ENCODE peak calls at places on chromosomes 11 and 22, in nine cellular contexts. One of them, this sample, is unnamed. For H3K27me3, the result is how much of the 10 kb centered on the place peaks cover.

GRCh38 chr11:77040889-77041288 is 6.7 kb downstream of the B3GNT6 start:
- DNase-seq in aorta: no peak
- DNase-seq in tibial nerve: no peak
- DNase-seq in uterus: no peak
- DNase-seq in fibroblast of lung: no peak
- DNase-seq in cardiac muscle cell: no peak
- DNase-seq in AG04450: no peak
- DNase-seq in right atrium auricular region: no peak
- DNase-seq in ovary: no peak
- DNase-seq in this sample: no peak

GRCh38 chr22:20499769-20500168 is 4.2 kb upstream of the KLHL22 start:
- DNase-seq in tibial nerve: no peak
- DNase-seq in fibroblast of lung: no peak
- DNase-seq in cardiac muscle cell: no peak
- DNase-seq in aorta: no peak
- DNase-seq in AG04450: no peak
- DNase-seq in ovary: no peak
- DNase-seq in uterus: no peak
- DNase-seq in right atrium auricular region: no peak
- DNase-seq in this sample: no peak

GRCh38 chr22:26777402-26777801 is 120.0 kb downstream of the MIAT start:
- DNase-seq in ovary: no peak
- DNase-seq in cardiac muscle cell: peak
- DNase-seq in uterus: no peak
- DNase-seq in right atrium auricular region: no peak
- DNase-seq in fibroblast of lung: peak
- DNase-seq in AG04450: no peak
- DNase-seq in aorta: peak
- DNase-seq in tibial nerve: no peak
- DNase-seq in this sample: no peak

GRCh38 chr11:93504110-93505095 is 38.8 kb downstream of the SMCO4 start:
- DNase-seq in fibroblast of lung: no peak
- DNase-seq in uterus: no peak
- DNase-seq in AG04450: no peak
- DNase-seq in tibial nerve: no peak
- DNase-seq in aorta: no peak
- DNase-seq in right atrium auricular region: no peak
- DNase-seq in cardiac muscle cell: no peak
- DNase-seq in ovary: no peak
- DNase-seq in this sample: no peak

GRCh38 chr11:36512016-36512415 is 1.9 kb upstream of the TRAF6 start:
- DNase-seq in right atrium auricular region: no peak
- DNase-seq in cardiac muscle cell: no peak
- DNase-seq in aorta: no peak
- DNase-seq in AG04450: no peak
- DNase-seq in fibroblast of lung: no peak
- DNase-seq in uterus: no peak
- DNase-seq in ovary: no peak
- DNase-seq in tibial nerve: no peak
- DNase-seq in this sample: no peak

GRCh38 chr22:20607157-20607907 is 99.9 kb downstream of the MED15 start:
- DNase-seq in tibial nerve: no peak
- DNase-seq in fibroblast of lung: no peak
- DNase-seq in AG04450: no peak
- DNase-seq in right atrium auricular region: no peak
- DNase-seq in ovary: no peak
- DNase-seq in uterus: no peak
- DNase-seq in aorta: no peak
- DNase-seq in cardiac muscle cell: no peak
- DNase-seq in this sample: no peak

GRCh38 chr11:111245425-111245824 is at the start of gene POU2AF2:
- DNase-seq in tibial nerve: no peak
- DNase-seq in right atrium auricular region: no peak
- DNase-seq in uterus: no peak
- DNase-seq in AG04450: no peak
- DNase-seq in aorta: no peak
- DNase-seq in fibroblast of lung: no peak
- DNase-seq in cardiac muscle cell: no peak
- DNase-seq in ovary: no peak
- DNase-seq in this sample: no peak

GRCh38 chr11:33620423-33621120 is 80.1 kb downstream of the C11orf91 start:
- DNase-seq in AG04450: no peak
- DNase-seq in tibial nerve: no peak
- DNase-seq in fibroblast of lung: peak
- DNase-seq in aorta: no peak
- DNase-seq in cardiac muscle cell: peak
- DNase-seq in uterus: no peak
- DNase-seq in ovary: no peak
- DNase-seq in right atrium auricular region: no peak
- DNase-seq in this sample: no peak

GRCh38 chr11:118908931-118909618 is 16.7 kb downstream of the BCL9L start:
- DNase-seq in right atrium auricular region: no peak
- DNase-seq in ovary: peak
- DNase-seq in aorta: peak
- DNase-seq in tibial nerve: peak
- DNase-seq in fibroblast of lung: peak
- DNase-seq in AG04450: peak
- DNase-seq in cardiac muscle cell: peak
- DNase-seq in uterus: peak
- DNase-seq in this sample: peak

GRCh38 chr11:35043933-35044332 is 95.0 kb upstream of the CD44 start:
- DNase-seq in ovary: no peak
- DNase-seq in cardiac muscle cell: no peak
- DNase-seq in right atrium auricular region: no peak
- DNase-seq in aorta: no peak
- DNase-seq in tibial nerve: no peak
- DNase-seq in uterus: no peak
- DNase-seq in AG04450: no peak
- DNase-seq in fibroblast of lung: no peak
- DNase-seq in this sample: no peak

GRCh38 chr22:49788492-49788891 is 39.2 kb downstream of the BRD1 start:
- DNase-seq in right atrium auricular region: peak
- DNase-seq in cardiac muscle cell: peak
- DNase-seq in fibroblast of lung: no peak
- DNase-seq in AG04450: no peak
- DNase-seq in tibial nerve: peak
- DNase-seq in ovary: no peak
- DNase-seq in uterus: peak
- DNase-seq in aorta: peak
- DNase-seq in this sample: no peak
- H3K27ac ChIP-seq in right atrium auricular region: peak
- H3K27ac ChIP-seq in cardiac muscle cell: no peak
- H3K27ac ChIP-seq in fibroblast of lung: peak
- H3K27ac ChIP-seq in AG04450: no peak
- H3K27ac ChIP-seq in tibial nerve: peak
- H3K27ac ChIP-seq in ovary: no peak
- H3K27ac ChIP-seq in uterus: peak
- H3K27ac ChIP-seq in aorta: no peak
- H3K27ac ChIP-seq in this sample: peak

GRCh38 chr11:71116435-71117040 is 135.8 kb downstream of the SHANK2 start:
- DNase-seq in uterus: no peak
- DNase-seq in cardiac muscle cell: no peak
- DNase-seq in fibroblast of lung: no peak
- DNase-seq in tibial nerve: no peak
- DNase-seq in ovary: no peak
- DNase-seq in aorta: no peak
- DNase-seq in AG04450: no peak
- DNase-seq in right atrium auricular region: no peak
- DNase-seq in this sample: no peak
- H3K27me3 ChIP-seq in uterus: under half
- H3K27me3 ChIP-seq in cardiac muscle cell: under half
- H3K27me3 ChIP-seq in fibroblast of lung: under half
- H3K27me3 ChIP-seq in tibial nerve: under half
- H3K27me3 ChIP-seq in ovary: under half
- H3K27me3 ChIP-seq in aorta: under half
- H3K27me3 ChIP-seq in AG04450: under half
- H3K27me3 ChIP-seq in right atrium auricular region: under half
- H3K27me3 ChIP-seq in this sample: under half

DNA sequence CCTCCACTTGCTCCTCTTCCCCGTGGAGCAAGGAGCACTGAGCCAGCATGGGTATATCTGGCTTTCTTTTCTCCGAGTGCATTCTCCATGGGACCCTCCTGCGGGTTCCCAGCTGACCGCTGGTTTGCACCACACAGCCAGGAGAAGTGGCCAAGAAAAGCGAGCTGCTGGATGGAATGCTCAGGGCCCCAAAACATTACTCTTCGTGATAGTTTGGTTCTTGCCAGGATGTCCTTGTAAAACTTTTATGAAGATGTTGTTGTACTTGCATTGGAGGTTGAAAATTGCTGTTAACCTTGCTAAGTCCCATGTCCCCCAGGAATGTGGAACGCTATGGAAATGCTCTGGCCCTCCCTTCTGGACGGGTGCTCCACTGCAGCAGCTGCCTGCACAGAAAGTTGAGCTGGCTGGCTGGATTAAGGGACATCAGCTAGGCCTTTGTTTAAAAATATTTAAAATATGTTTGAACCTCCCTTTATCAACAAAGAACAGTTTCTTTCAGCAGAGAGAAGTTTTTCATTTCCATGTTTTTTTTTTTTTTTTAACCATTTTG is 68.7 kb downstream of the ZNRF3 start:
- DNase-seq in tibial nerve: no peak
- DNase-seq in right atrium auricular region: no peak
- DNase-seq in fibroblast of lung: peak
- DNase-seq in uterus: peak
- DNase-seq in aorta: no peak
- DNase-seq in AG04450: no peak
- DNase-seq in cardiac muscle cell: peak
- DNase-seq in ovary: peak
- DNase-seq in this sample: no peak
- H3K27ac ChIP-seq in tibial nerve: peak
- H3K27ac ChIP-seq in right atrium auricular region: no peak
- H3K27ac ChIP-seq in fibroblast of lung: no peak
- H3K27ac ChIP-seq in uterus: peak
- H3K27ac ChIP-seq in aorta: no peak
- H3K27ac ChIP-seq in AG04450: no peak
- H3K27ac ChIP-seq in cardiac muscle cell: peak
- H3K27ac ChIP-seq in ovary: no peak
- H3K27ac ChIP-seq in this sample: no peak

GRCh38 chr11:16607675-16608644 is 130.5 kb upstream of the C11orf58 start:
- DNase-seq in AG04450: peak
- DNase-seq in uterus: peak
- DNase-seq in cardiac muscle cell: peak
- DNase-seq in right atrium auricular region: peak
- DNase-seq in fibroblast of lung: peak
- DNase-seq in aorta: peak
- DNase-seq in tibial nerve: peak
- DNase-seq in ovary: peak
- DNase-seq in this sample: no peak
- H3K27me3 ChIP-seq in AG04450: under half
- H3K27me3 ChIP-seq in uterus: under half
- H3K27me3 ChIP-seq in cardiac muscle cell: half or more
- H3K27me3 ChIP-seq in right atrium auricular region: under half
- H3K27me3 ChIP-seq in fibroblast of lung: under half
- H3K27me3 ChIP-seq in aorta: under half
- H3K27me3 ChIP-seq in tibial nerve: under half
- H3K27me3 ChIP-seq in ovary: under half
- H3K27me3 ChIP-seq in this sample: under half

GRCh38 chr11:132126973-132127900 is 756.8 kb downstream of the NTM start:
- DNase-seq in uterus: peak
- DNase-seq in fibroblast of lung: peak
- DNase-seq in aorta: peak
- DNase-seq in AG04450: peak
- DNase-seq in right atrium auricular region: peak
- DNase-seq in tibial nerve: peak
- DNase-seq in cardiac muscle cell: peak
- DNase-seq in ovary: no peak
- DNase-seq in this sample: no peak
- H3K27ac ChIP-seq in uterus: no peak
- H3K27ac ChIP-seq in fibroblast of lung: peak
- H3K27ac ChIP-seq in aorta: no peak
- H3K27ac ChIP-seq in AG04450: peak
- H3K27ac ChIP-seq in right atrium auricular region: peak
- H3K27ac ChIP-seq in tibial nerve: peak
- H3K27ac ChIP-seq in cardiac muscle cell: no peak
- H3K27ac ChIP-seq in ovary: no peak
- H3K27ac ChIP-seq in this sample: no peak

GRCh38 chr11:70409871-70410270 is 11.5 kb downstream of the CTTN start:
- DNase-seq in AG04450: no peak
- DNase-seq in right atrium auricular region: no peak
- DNase-seq in tibial nerve: no peak
- DNase-seq in ovary: no peak
- DNase-seq in aorta: no peak
- DNase-seq in fibroblast of lung: no peak
- DNase-seq in cardiac muscle cell: no peak
- DNase-seq in uterus: no peak
- DNase-seq in this sample: no peak
- H3K27me3 ChIP-seq in AG04450: under half
- H3K27me3 ChIP-seq in right atrium auricular region: under half
- H3K27me3 ChIP-seq in tibial nerve: under half
- H3K27me3 ChIP-seq in ovary: under half
- H3K27me3 ChIP-seq in aorta: under half
- H3K27me3 ChIP-seq in fibroblast of lung: under half
- H3K27me3 ChIP-seq in cardiac muscle cell: under half
- H3K27me3 ChIP-seq in uterus: under half
- H3K27me3 ChIP-seq in this sample: under half

GRCh38 chr22:35381424-35381772 is 502 bp downstream of the HMOX1 start:
- DNase-seq in ovary: no peak
- DNase-seq in tibial nerve: no peak
- DNase-seq in aorta: no peak
- DNase-seq in AG04450: no peak
- DNase-seq in cardiac muscle cell: no peak
- DNase-seq in uterus: no peak
- DNase-seq in right atrium auricular region: no peak
- DNase-seq in fibroblast of lung: no peak
- DNase-seq in this sample: no peak
- H3K27ac ChIP-seq in ovary: peak
- H3K27ac ChIP-seq in tibial nerve: peak
- H3K27ac ChIP-seq in aorta: no peak
- H3K27ac ChIP-seq in AG04450: peak
- H3K27ac ChIP-seq in cardiac muscle cell: no peak
- H3K27ac ChIP-seq in uterus: peak
- H3K27ac ChIP-seq in right atrium auricular region: peak
- H3K27ac ChIP-seq in fibroblast of lung: peak
- H3K27ac ChIP-seq in this sample: no peak

GRCh38 chr11:14904745-14905103 is 12.7 kb upstream of the CYP2R1 start:
- DNase-seq in AG04450: no peak
- DNase-seq in right atrium auricular region: peak
- DNase-seq in cardiac muscle cell: peak
- DNase-seq in fibroblast of lung: peak
- DNase-seq in tibial nerve: peak
- DNase-seq in uterus: peak
- DNase-seq in aorta: peak
- DNase-seq in ovary: peak
- DNase-seq in this sample: peak

GRCh38 chr11:14905104-14906033 is 13.3 kb upstream of the CYP2R1 start:
- DNase-seq in AG04450: no peak
- DNase-seq in ovary: peak
- DNase-seq in aorta: peak
- DNase-seq in right atrium auricular region: peak
- DNase-seq in uterus: peak
- DNase-seq in fibroblast of lung: peak
- DNase-seq in tibial nerve: peak
- DNase-seq in cardiac muscle cell: peak
- DNase-seq in this sample: peak

GRCh38 chr11:14906614-14907392 is 14.8 kb upstream of the CYP2R1 start:
- DNase-seq in cardiac muscle cell: no peak
- DNase-seq in fibroblast of lung: no peak
- DNase-seq in uterus: no peak
- DNase-seq in right atrium auricular region: no peak
- DNase-seq in ovary: no peak
- DNase-seq in tibial nerve: no peak
- DNase-seq in AG04450: no peak
- DNase-seq in aorta: no peak
- DNase-seq in this sample: no peak

GRCh38 chr11:14907411-14908213 is 15.6 kb upstream of the CYP2R1 start:
- DNase-seq in right atrium auricular region: peak
- DNase-seq in uterus: peak
- DNase-seq in ovary: peak
- DNase-seq in fibroblast of lung: peak
- DNase-seq in aorta: peak
- DNase-seq in tibial nerve: peak
- DNase-seq in cardiac muscle cell: peak
- DNase-seq in AG04450: no peak
- DNase-seq in this sample: peak

GRCh38 chr11:14908214-14908880 is 16.3 kb upstream of the CYP2R1 start:
- DNase-seq in fibroblast of lung: peak
- DNase-seq in AG04450: no peak
- DNase-seq in ovary: no peak
- DNase-seq in aorta: no peak
- DNase-seq in uterus: no peak
- DNase-seq in tibial nerve: peak
- DNase-seq in right atrium auricular region: no peak
- DNase-seq in cardiac muscle cell: peak
- DNase-seq in this sample: no peak
- H3K27me3 ChIP-seq in fibroblast of lung: under half
- H3K27me3 ChIP-seq in AG04450: under half
- H3K27me3 ChIP-seq in ovary: under half
- H3K27me3 ChIP-seq in aorta: under half
- H3K27me3 ChIP-seq in uterus: under half
- H3K27me3 ChIP-seq in tibial nerve: under half
- H3K27me3 ChIP-seq in right atrium auricular region: under half
- H3K27me3 ChIP-seq in cardiac muscle cell: under half
- H3K27me3 ChIP-seq in this sample: under half